ENCODE peak calls at places on chromosomes 4 and X, in nine cellular contexts. G is endodermal cell; A is EL; O is NCI-H1694 treated with DMSO at 0.1 percent for 48 hours; C is myocyte; D is stimulated activated CD4-positive, alpha-beta T cell treated with anti-CD3 and anti-CD28 coated beads, Interleukin-2, amount 100 ng/mL, for 24 hours; P is iris pigment epithelial cell; R is lower lobe of right lung; Y is stomach. T is an unnamed sample.

GRCh38 chr4:128220286-128221235 is 67.1 kb downstream of the PGRMC2 start:
- DNase-seq in O (peak), P (peak), G (no peak), Y (no peak), C (peak), A (peak), R (no peak), D (no peak), T (no peak)

GRCh38 chr4:127870688-127871087 is 10.0 kb upstream of the PLK4 start:
- DNase-seq in G (no peak), A (peak), D (no peak), R (no peak), P (peak), Y (no peak), C (peak), O (no peak), T (no peak)

GRCh38 chr4:8701101-8702019 is 108.8 kb downstream of the CPZ start:
- DNase-seq in Y (peak), G (peak), O (no peak), R (no peak), P (no peak), D (no peak), A (no peak), C (no peak), T (no peak)

GRCh38 chr4:6107114-6107791 is 89.0 kb upstream of the C4orf50 start:
- DNase-seq in D (no peak), O (no peak), G (peak), A (no peak), Y (peak), P (no peak), R (no peak), C (no peak), T (no peak)

GRCh38 chrX:139642241-139642927 is 65.6 kb downstream of the MCF2 start:
- DNase-seq in Y (no peak), D (no peak), P (peak), A (no peak), R (no peak), G (peak), O (no peak), C (peak), T (no peak)

GRCh38 chr4:182276214-182277109 is 33.3 kb downstream of the TENM3 start:
- DNase-seq in Y (no peak), O (no peak), G (no peak), P (no peak), R (no peak), C (no peak), A (no peak), D (no peak), T (no peak)

GRCh38 chr4:157999723-158000122 is 173.1 kb downstream of the GASK1B start:
- DNase-seq in P (no peak), Y (no peak), R (no peak), C (no peak), G (no peak), A (no peak), D (no peak), O (no peak), T (no peak)

GRCh38 chr4:7434766-7435150 is at the start of gene PSAPL1:
- DNase-seq in A (peak), P (peak), D (peak), G (peak), O (no peak), C (peak), Y (peak), R (peak), T (no peak)

GRCh38 chrX:108736509-108737479 is at the start of gene IRS4:
- DNase-seq in Y (no peak), A (peak), R (peak), D (no peak), G (peak), O (no peak), C (no peak), P (peak), T (no peak)

GRCh38 chr4:156396534-156396933 is 442.9 kb upstream of the CTSO start:
- DNase-seq in G (no peak), P (no peak), C (no peak), A (no peak), R (no peak), D (no peak), O (no peak), Y (no peak), T (no peak)

GRCh38 chr4:167826281-167826680 is 266.1 kb upstream of the ANXA10 start:
- DNase-seq in D (no peak), R (no peak), O (no peak), P (peak), Y (no peak), A (peak), C (peak), G (no peak), T (no peak)

GRCh38 chr4:109846395-109847098 is 1.4 kb upstream of the LRIT3 start:
- DNase-seq in P (no peak), G (peak), O (no peak), R (no peak), D (no peak), Y (no peak), C (no peak), A (no peak), T (no peak)

GRCh38 chrX:77087529-77088169 is 359.5 kb upstream of the FGF16 start:
- DNase-seq in Y (no peak), P (peak), G (no peak), A (peak), C (no peak), R (no peak), O (no peak), D (no peak), T (no peak)

GRCh38 chrX:51144828-51145442 is 187.7 kb upstream of the NUDT10 start:
- DNase-seq in G (peak), A (peak), O (peak), D (peak), P (peak), C (no peak), R (no peak), Y (no peak), T (no peak)

GRCh38 chr4:126267689-126268088 is 952.9 kb downstream of the FAT4 start:
- DNase-seq in R (no peak), O (no peak), D (no peak), A (peak), C (no peak), P (peak), G (no peak), Y (no peak), T (no peak)

GRCh38 chr4:48831532-48832015 is 686 bp downstream of the OCIAD1 start:
- DNase-seq in C (no peak), A (peak), G (no peak), D (no peak), Y (no peak), P (peak), R (no peak), O (no peak), T (no peak)

GRCh38 chr4:38641796-38642195 is 22.2 kb upstream of the KLF3 start:
- DNase-seq in G (no peak), C (no peak), Y (no peak), D (no peak), A (no peak), P (no peak), O (no peak), R (no peak), T (no peak)

GRCh38 chrX:72169008-72169728 is 12.4 kb upstream of the PIN4 start:
- DNase-seq in C (no peak), R (no peak), O (no peak), P (no peak), G (no peak), A (peak), D (peak), Y (no peak), T (no peak)

GRCh38 chr4:19930742-19931141 is 321.0 kb upstream of the SLIT2 start:
- DNase-seq in P (no peak), Y (no peak), O (no peak), A (no peak), C (no peak), R (no peak), G (no peak), D (no peak), T (no peak)

GRCh38 chrX:65522739-65523372 is 11.7 kb downstream of the LAS1L start:
- DNase-seq in O (no peak), D (no peak), G (no peak), A (peak), R (no peak), P (peak), C (no peak), Y (no peak), T (no peak)

GRCh38 chr4:124177647-124178425 is 534.7 kb downstream of the ANKRD50 start:
- DNase-seq in R (no peak), C (no peak), A (peak), O (no peak), P (peak), D (no peak), Y (no peak), G (no peak), T (peak)

GRCh38 chrX:88560673-88561330 is 186.2 kb upstream of the CPXCR1 start:
- DNase-seq in P (no peak), A (no peak), R (no peak), Y (no peak), G (no peak), O (no peak), D (no peak), C (no peak), T (no peak)

GRCh38 chrX:45623266-45623665 is 422.6 kb upstream of the DIPK2B start:
- DNase-seq in C (peak), O (no peak), R (no peak), Y (no peak), P (peak), A (peak), G (no peak), D (no peak), T (no peak)

GRCh38 chrX:65706041-65706828 is 38.8 kb downstream of the MSN start:
- DNase-seq in R (no peak), O (no peak), C (peak), P (peak), G (peak), A (peak), D (peak), Y (no peak), T (peak)

GRCh38 chr4:128573781-128574508 is 235.6 kb upstream of the JADE1 start:
- DNase-seq in G (no peak), P (peak), A (peak), D (no peak), O (no peak), Y (no peak), R (no peak), C (peak), T (no peak)

GRCh38 chrX:21963736-21964135 is 23.2 kb downstream of the SMS start:
- DNase-seq in Y (no peak), C (peak), A (peak), R (no peak), O (no peak), D (no peak), G (no peak), P (peak), T (no peak)

GRCh38 chr4:157912212-157912611 is 260.6 kb downstream of the GASK1B start:
- DNase-seq in G (no peak), C (no peak), D (no peak), R (no peak), Y (no peak), O (no peak), P (no peak), A (no peak), T (no peak)

T was measured in epithelial cell of prostate.